ENCODE peak calls at places on chromosomes 16 and 17, in nine cellular contexts. One of them, this sample, is unnamed.
A peak's percentile ranks its signal among the peaks of the same experiment; 100 is the strongest.

GRCh38 chr17:80270104-80270503 is 9.5 kb downstream of the RNF213 start:
- DNase-seq in left ventricle myocardium inferior: no peak
- DNase-seq in nephron progenitor cell: no peak
- DNase-seq in neural crest cell: no peak
- DNase-seq in mesothelial cell of epicardium: no peak
- DNase-seq in upper lobe of right lung: no peak
- DNase-seq in lower lobe of right lung: no peak
- DNase-seq in AG04450: no peak
- DNase-seq in fibroblast of lung: no peak
- DNase-seq in this sample: no peak

GRCh38 chr16:23504076-23504452 is 6.2 kb downstream of the GGA2 start:
- DNase-seq in nephron progenitor cell: no peak
- DNase-seq in mesothelial cell of epicardium: no peak
- DNase-seq in AG04450: no peak
- DNase-seq in fibroblast of lung: peak; percentile 63
- DNase-seq in lower lobe of right lung: peak; percentile 53
- DNase-seq in upper lobe of right lung: no peak
- DNase-seq in left ventricle myocardium inferior: no peak
- DNase-seq in neural crest cell: no peak
- DNase-seq in this sample: no peak

GRCh38 chr16:4262303-4262835 is 10.5 kb downstream of the TFAP4 start:
- DNase-seq in neural crest cell: no peak
- DNase-seq in AG04450: no peak
- DNase-seq in lower lobe of right lung: no peak
- DNase-seq in upper lobe of right lung: no peak
- DNase-seq in fibroblast of lung: no peak
- DNase-seq in left ventricle myocardium inferior: no peak
- DNase-seq in nephron progenitor cell: no peak
- DNase-seq in mesothelial cell of epicardium: no peak
- DNase-seq in this sample: no peak

GRCh38 chr17:66387391-66387981 is 85.1 kb downstream of the PRKCA start:
- DNase-seq in AG04450: no peak
- DNase-seq in left ventricle myocardium inferior: no peak
- DNase-seq in upper lobe of right lung: no peak
- DNase-seq in neural crest cell: no peak
- DNase-seq in mesothelial cell of epicardium: no peak
- DNase-seq in lower lobe of right lung: no peak
- DNase-seq in fibroblast of lung: no peak
- DNase-seq in nephron progenitor cell: no peak
- DNase-seq in this sample: no peak

GRCh38 chr16:29710227-29711219 is 31.5 kb downstream of the QPRT start:
- DNase-seq in left ventricle myocardium inferior: no peak
- DNase-seq in fibroblast of lung: peak; percentile 75
- DNase-seq in mesothelial cell of epicardium: no peak
- DNase-seq in upper lobe of right lung: peak; percentile 16
- DNase-seq in lower lobe of right lung: peak; percentile 3
- DNase-seq in nephron progenitor cell: peak; percentile 11
- DNase-seq in neural crest cell: peak; percentile 26
- DNase-seq in AG04450: peak; percentile 48
- DNase-seq in this sample: peak; percentile 22

GRCh38 chr16:72658888-72659717 is 388.8 kb downstream of the ZFHX3 start:
- DNase-seq in left ventricle myocardium inferior: no peak
- DNase-seq in mesothelial cell of epicardium: no peak
- DNase-seq in nephron progenitor cell: no peak
- DNase-seq in AG04450: no peak
- DNase-seq in fibroblast of lung: no peak
- DNase-seq in upper lobe of right lung: no peak
- DNase-seq in neural crest cell: no peak
- DNase-seq in lower lobe of right lung: no peak
- DNase-seq in this sample: no peak

GRCh38 chr17:5077781-5078105 is 524 bp upstream of the ZFP3 start:
- DNase-seq in left ventricle myocardium inferior: no peak
- DNase-seq in lower lobe of right lung: no peak
- DNase-seq in mesothelial cell of epicardium: no peak
- DNase-seq in fibroblast of lung: no peak
- DNase-seq in nephron progenitor cell: no peak
- DNase-seq in AG04450: no peak
- DNase-seq in neural crest cell: no peak
- DNase-seq in upper lobe of right lung: no peak
- DNase-seq in this sample: no peak

GRCh38 chr16:80085606-80086005 is 455.2 kb upstream of the DYNLRB2 start:
- DNase-seq in left ventricle myocardium inferior: no peak
- DNase-seq in upper lobe of right lung: no peak
- DNase-seq in neural crest cell: no peak
- DNase-seq in lower lobe of right lung: no peak
- DNase-seq in AG04450: no peak
- DNase-seq in mesothelial cell of epicardium: no peak
- DNase-seq in fibroblast of lung: no peak
- DNase-seq in nephron progenitor cell: no peak
- DNase-seq in this sample: no peak

GRCh38 chr17:38733315-38734234 is 3.4 kb downstream of the CISD3 start:
- DNase-seq in upper lobe of right lung: no peak
- DNase-seq in lower lobe of right lung: no peak
- DNase-seq in neural crest cell: no peak
- DNase-seq in mesothelial cell of epicardium: no peak
- DNase-seq in fibroblast of lung: no peak
- DNase-seq in AG04450: no peak
- DNase-seq in nephron progenitor cell: no peak
- DNase-seq in left ventricle myocardium inferior: no peak
- DNase-seq in this sample: peak; percentile 43

GRCh38 chr17:38732376-38733314 is 2.5 kb downstream of the CISD3 start:
- DNase-seq in fibroblast of lung: no peak
- DNase-seq in neural crest cell: no peak
- DNase-seq in AG04450: no peak
- DNase-seq in nephron progenitor cell: no peak
- DNase-seq in left ventricle myocardium inferior: no peak
- DNase-seq in lower lobe of right lung: no peak
- DNase-seq in mesothelial cell of epicardium: no peak
- DNase-seq in upper lobe of right lung: no peak
- DNase-seq in this sample: no peak

GRCh38 chr17:38734235-38734633 is 4.1 kb downstream of the CISD3 start:
- DNase-seq in AG04450: no peak
- DNase-seq in nephron progenitor cell: no peak
- DNase-seq in mesothelial cell of epicardium: no peak
- DNase-seq in lower lobe of right lung: no peak
- DNase-seq in neural crest cell: no peak
- DNase-seq in left ventricle myocardium inferior: no peak
- DNase-seq in upper lobe of right lung: no peak
- DNase-seq in fibroblast of lung: no peak
- DNase-seq in this sample: no peak

GRCh38 chr17:38738007-38738662 is 8.0 kb downstream of the CISD3 start:
- DNase-seq in nephron progenitor cell: no peak
- DNase-seq in fibroblast of lung: no peak
- DNase-seq in left ventricle myocardium inferior: no peak
- DNase-seq in AG04450: no peak
- DNase-seq in mesothelial cell of epicardium: no peak
- DNase-seq in lower lobe of right lung: no peak
- DNase-seq in neural crest cell: no peak
- DNase-seq in upper lobe of right lung: no peak
- DNase-seq in this sample: no peak

DNA sequence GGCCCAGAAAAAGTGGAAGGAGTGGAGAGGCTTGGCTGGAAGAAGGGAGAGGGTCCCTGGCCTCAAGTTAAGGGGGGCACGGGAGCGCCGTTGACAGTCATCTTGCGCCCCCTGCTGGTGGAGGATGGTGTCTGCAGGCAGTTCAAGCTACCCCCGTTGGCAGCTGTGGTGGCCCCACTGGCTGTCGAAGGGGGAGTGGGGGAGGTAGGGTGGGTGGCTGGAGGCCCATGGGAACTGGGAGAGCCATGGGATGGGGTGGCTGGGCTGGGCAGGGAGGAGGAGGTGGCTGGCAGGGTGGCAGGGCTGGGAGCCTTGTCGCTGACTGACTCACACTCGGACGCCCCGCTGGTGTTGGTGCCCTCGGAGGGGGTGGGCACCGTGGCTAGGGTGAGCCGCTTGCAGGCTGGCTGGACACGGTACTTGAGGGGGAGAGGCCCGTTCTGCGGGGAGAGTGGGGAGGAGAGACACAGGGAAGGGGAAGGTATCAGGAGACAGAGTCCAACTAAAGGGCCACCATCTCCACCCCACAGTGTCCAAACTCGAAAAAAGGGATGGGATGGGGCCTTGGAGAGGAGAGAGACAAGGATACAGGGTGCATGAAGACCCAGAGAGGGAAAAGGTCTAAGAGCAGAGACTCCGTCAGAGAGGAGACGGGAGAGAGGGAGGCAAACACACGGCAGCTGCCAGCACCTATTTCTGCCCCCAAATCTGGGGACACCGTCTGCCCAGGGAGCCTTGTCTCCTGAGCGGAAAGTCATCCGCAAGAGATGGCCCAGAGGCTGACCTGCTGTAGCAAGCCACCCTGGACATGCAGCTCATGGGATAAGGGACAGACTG is 5.2 kb downstream of the CISD3 start:
- DNase-seq in AG04450: no peak
- DNase-seq in mesothelial cell of epicardium: peak; percentile 78
- DNase-seq in fibroblast of lung: peak; percentile 38
- DNase-seq in left ventricle myocardium inferior: peak; percentile 68
- DNase-seq in lower lobe of right lung: peak; percentile 74
- DNase-seq in neural crest cell: peak; percentile 85
- DNase-seq in upper lobe of right lung: peak; percentile 81
- DNase-seq in nephron progenitor cell: peak; percentile 88
- DNase-seq in this sample: peak; percentile 88
- TF ChIP-seq CTCF in AG04450: peak; percentile 90
- TF ChIP-seq CTCF in mesothelial cell of epicardium: peak; percentile 91
- TF ChIP-seq CTCF in fibroblast of lung: peak; percentile 87
- TF ChIP-seq CTCF in left ventricle myocardium inferior: peak; percentile 89
- TF ChIP-seq CTCF in lower lobe of right lung: peak; percentile 82
- TF ChIP-seq CTCF in neural crest cell: peak; percentile 88
- TF ChIP-seq CTCF in upper lobe of right lung: peak; percentile 81
- TF ChIP-seq CTCF in nephron progenitor cell: peak; percentile 88
- TF ChIP-seq CTCF in this sample: peak; percentile 86

GRCh38 chr16:6964679-6965078 is 368.0 kb upstream of the RBFOX1 start:
- DNase-seq in upper lobe of right lung: no peak
- DNase-seq in lower lobe of right lung: no peak
- DNase-seq in left ventricle myocardium inferior: no peak
- DNase-seq in nephron progenitor cell: no peak
- DNase-seq in fibroblast of lung: no peak
- DNase-seq in mesothelial cell of epicardium: no peak
- DNase-seq in neural crest cell: no peak
- DNase-seq in AG04450: no peak
- DNase-seq in this sample: no peak

GRCh38 chr16:6967796-6968195 is 364.8 kb upstream of the RBFOX1 start:
- DNase-seq in upper lobe of right lung: no peak
- DNase-seq in AG04450: no peak
- DNase-seq in nephron progenitor cell: no peak
- DNase-seq in mesothelial cell of epicardium: no peak
- DNase-seq in lower lobe of right lung: no peak
- DNase-seq in neural crest cell: no peak
- DNase-seq in left ventricle myocardium inferior: no peak
- DNase-seq in fibroblast of lung: no peak
- DNase-seq in this sample: no peak

GRCh38 chr16:6966925-6967324 is 365.7 kb upstream of the RBFOX1 start:
- DNase-seq in fibroblast of lung: no peak
- DNase-seq in AG04450: no peak
- DNase-seq in neural crest cell: no peak
- DNase-seq in lower lobe of right lung: no peak
- DNase-seq in nephron progenitor cell: no peak
- DNase-seq in left ventricle myocardium inferior: no peak
- DNase-seq in upper lobe of right lung: no peak
- DNase-seq in mesothelial cell of epicardium: no peak
- DNase-seq in this sample: no peak

GRCh38 chr16:6970171-6970857 is 362.3 kb upstream of the RBFOX1 start:
- DNase-seq in upper lobe of right lung: no peak
- DNase-seq in neural crest cell: no peak
- DNase-seq in mesothelial cell of epicardium: no peak
- DNase-seq in lower lobe of right lung: no peak
- DNase-seq in nephron progenitor cell: no peak
- DNase-seq in fibroblast of lung: no peak
- DNase-seq in left ventricle myocardium inferior: no peak
- DNase-seq in AG04450: no peak
- DNase-seq in this sample: no peak

DNA sequence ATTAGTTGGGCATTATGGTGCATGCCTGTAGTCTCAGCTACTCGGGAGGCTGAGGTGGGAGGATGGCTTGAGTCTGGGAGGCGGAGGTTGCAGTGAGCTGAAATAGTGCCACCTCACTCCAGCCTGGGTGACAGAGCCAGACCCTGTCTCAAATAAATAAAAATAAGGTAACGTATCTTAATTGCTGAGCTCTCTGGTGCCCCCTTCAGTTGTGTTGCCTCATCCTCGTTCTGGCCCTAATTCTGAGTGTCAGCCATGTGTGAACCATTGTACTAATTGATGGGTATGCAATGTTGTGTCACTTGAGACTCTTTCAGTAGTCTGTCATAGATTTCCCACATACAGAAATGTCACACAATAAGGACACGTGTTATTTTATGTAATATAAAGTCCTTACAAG is 363.1 kb upstream of the RBFOX1 start:
- DNase-seq in left ventricle myocardium inferior: no peak
- DNase-seq in neural crest cell: no peak
- DNase-seq in mesothelial cell of epicardium: no peak
- DNase-seq in lower lobe of right lung: no peak
- DNase-seq in upper lobe of right lung: no peak
- DNase-seq in nephron progenitor cell: no peak
- DNase-seq in fibroblast of lung: no peak
- DNase-seq in AG04450: no peak
- DNase-seq in this sample: no peak
- TF ChIP-seq CTCF in left ventricle myocardium inferior: no peak
- TF ChIP-seq CTCF in neural crest cell: peak; percentile 27
- TF ChIP-seq CTCF in mesothelial cell of epicardium: peak; percentile 20
- TF ChIP-seq CTCF in lower lobe of right lung: no peak
- TF ChIP-seq CTCF in upper lobe of right lung: no peak
- TF ChIP-seq CTCF in nephron progenitor cell: no peak
- TF ChIP-seq CTCF in fibroblast of lung: no peak
- TF ChIP-seq CTCF in AG04450: no peak
- TF ChIP-seq CTCF in this sample: no peak

GRCh38 chr16:24573141-24573540 is 33.8 kb downstream of the RBBP6 start:
- DNase-seq in upper lobe of right lung: no peak
- DNase-seq in fibroblast of lung: no peak
- DNase-seq in mesothelial cell of epicardium: no peak
- DNase-seq in AG04450: no peak
- DNase-seq in lower lobe of right lung: no peak
- DNase-seq in left ventricle myocardium inferior: no peak
- DNase-seq in neural crest cell: no peak
- DNase-seq in nephron progenitor cell: no peak
- DNase-seq in this sample: no peak

GRCh38 chr16:24562811-24563210 is 23.4 kb downstream of the RBBP6 start:
- DNase-seq in AG04450: no peak
- DNase-seq in left ventricle myocardium inferior: no peak
- DNase-seq in lower lobe of right lung: no peak
- DNase-seq in neural crest cell: no peak
- DNase-seq in upper lobe of right lung: no peak
- DNase-seq in nephron progenitor cell: no peak
- DNase-seq in mesothelial cell of epicardium: no peak
- DNase-seq in fibroblast of lung: no peak
- DNase-seq in this sample: no peak

GRCh38 chr16:24572069-24572468 is 32.7 kb downstream of the RBBP6 start:
- DNase-seq in mesothelial cell of epicardium: no peak
- DNase-seq in neural crest cell: no peak
- DNase-seq in AG04450: no peak
- DNase-seq in lower lobe of right lung: no peak
- DNase-seq in upper lobe of right lung: no peak
- DNase-seq in nephron progenitor cell: no peak
- DNase-seq in fibroblast of lung: no peak
- DNase-seq in left ventricle myocardium inferior: no peak
- DNase-seq in this sample: no peak

GRCh38 chr16:24568392-24568791 is 29.0 kb downstream of the RBBP6 start:
- DNase-seq in lower lobe of right lung: no peak
- DNase-seq in mesothelial cell of epicardium: no peak
- DNase-seq in neural crest cell: no peak
- DNase-seq in fibroblast of lung: peak; percentile 49
- DNase-seq in upper lobe of right lung: no peak
- DNase-seq in AG04450: no peak
- DNase-seq in nephron progenitor cell: no peak
- DNase-seq in left ventricle myocardium inferior: no peak
- DNase-seq in this sample: no peak
- TF ChIP-seq CTCF in lower lobe of right lung: no peak
- TF ChIP-seq CTCF in mesothelial cell of epicardium: no peak
- TF ChIP-seq CTCF in neural crest cell: peak; percentile 48
- TF ChIP-seq CTCF in fibroblast of lung: peak; percentile 20
- TF ChIP-seq CTCF in upper lobe of right lung: peak; percentile 24
- TF ChIP-seq CTCF in AG04450: peak; percentile 41
- TF ChIP-seq CTCF in nephron progenitor cell: no peak
- TF ChIP-seq CTCF in left ventricle myocardium inferior: peak; percentile 33
- TF ChIP-seq CTCF in this sample: no peak

DNA sequence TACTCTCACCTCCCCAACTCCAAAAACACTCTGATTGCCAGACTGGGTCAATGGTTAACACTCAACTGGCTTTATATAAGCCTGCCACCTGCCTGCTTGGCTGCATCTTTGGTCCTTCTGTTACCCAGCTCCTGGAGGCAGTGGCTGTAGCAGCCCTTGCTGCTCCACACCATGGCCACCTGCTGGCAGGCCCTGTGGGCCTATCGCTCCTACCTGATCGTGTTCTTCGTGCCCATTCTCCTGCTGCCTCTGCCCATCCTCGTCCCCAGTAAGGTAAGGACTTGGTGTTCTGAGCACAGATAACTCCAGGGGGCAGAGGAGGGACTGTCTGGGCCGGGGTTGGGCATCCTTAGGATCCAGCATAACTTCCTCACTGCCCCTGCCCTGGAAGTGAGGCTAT is at the start of gene SLC13A2:
- DNase-seq in nephron progenitor cell: no peak
- DNase-seq in neural crest cell: no peak
- DNase-seq in mesothelial cell of epicardium: no peak
- DNase-seq in fibroblast of lung: no peak
- DNase-seq in AG04450: no peak
- DNase-seq in upper lobe of right lung: no peak
- DNase-seq in lower lobe of right lung: no peak
- DNase-seq in left ventricle myocardium inferior: no peak
- DNase-seq in this sample: no peak
- TF ChIP-seq CTCF in nephron progenitor cell: no peak
- TF ChIP-seq CTCF in neural crest cell: no peak
- TF ChIP-seq CTCF in mesothelial cell of epicardium: no peak
- TF ChIP-seq CTCF in fibroblast of lung: no peak
- TF ChIP-seq CTCF in AG04450: no peak
- TF ChIP-seq CTCF in upper lobe of right lung: no peak
- TF ChIP-seq CTCF in lower lobe of right lung: no peak
- TF ChIP-seq CTCF in left ventricle myocardium inferior: no peak
- TF ChIP-seq CTCF in this sample: no peak